ENCODE peak calls at places on chromosomes 16 and 17, in five cellular contexts. U, X, Q, E and A are unnamed samples.
A peak's percentile ranks its signal among the peaks of the same experiment; 100 is the strongest.

GRCh38 chr17:5131146-5131715 is 15.4 kb downstream of the USP6 start:
- DNase-seq in U (peak; percentile 9), Q (no peak), E (no peak), X (no peak), A (no peak)

GRCh38 chr17:64262125-64262421 is 987 bp downstream of the TEX2 start:
- DNase-seq in Q (no peak), X (no peak), E (no peak), U (no peak), A (no peak)

GRCh38 chr17:8338806-8339205 is 834 bp upstream of the ODF4 start:
- DNase-seq in Q (no peak), U (no peak), X (no peak), E (no peak), A (no peak)

GRCh38 chr16:67241008-67241900 is 6.0 kb downstream of the FHOD1 start:
- DNase-seq in U (peak; percentile 87), Q (peak; percentile 70), E (peak; percentile 93), X (peak; percentile 90), A (peak; percentile 73)

GRCh38 chr16:26195225-26195624 is 503.5 kb downstream of the HS3ST4 start:
- DNase-seq in E (no peak), X (no peak), U (no peak), Q (no peak), A (no peak)

GRCh38 chr17:76427457-76428231 is 25.3 kb downstream of the UBE2O start:
- DNase-seq in X (no peak), E (peak; percentile 65), U (no peak), Q (peak; percentile 56), A (no peak)

GRCh38 chr16:54493076-54493475 is 206.5 kb upstream of the IRX3 start:
- DNase-seq in X (no peak), U (no peak), Q (peak; percentile 67), E (peak; percentile 72), A (no peak)

GRCh38 chr17:17415006-17415405 is 61.8 kb upstream of the MED9 start:
- DNase-seq in X (no peak), U (no peak), Q (peak; percentile 78), E (no peak), A (no peak)

GRCh38 chr16:54939537-54940278 is 9.0 kb downstream of the IRX5 start:
- DNase-seq in X (peak; percentile 57), U (no peak), Q (no peak), E (no peak), A (no peak)

GRCh38 chr17:17161759-17162158 is 44.4 kb downstream of the PLD6 start:
- DNase-seq in U (no peak), Q (no peak), E (no peak), X (no peak), A (no peak)

GRCh38 chr17:44556114-44556853 is 1.0 kb upstream of the FZD2 start:
- DNase-seq in Q (peak; percentile 70), X (no peak), E (peak; percentile 43), U (no peak), A (no peak)

GRCh38 chr17:50542795-50543774 is 3.9 kb upstream of the SPATA20 start:
- DNase-seq in E (no peak), U (peak; percentile 66), Q (no peak), X (peak; percentile 82), A (peak; percentile 89)

GRCh38 chr16:10180771-10181163 is 1.5 kb downstream of the GRIN2A start:
- DNase-seq in U (no peak), Q (no peak), E (no peak), X (no peak), A (no peak)

GRCh38 chr17:31197991-31198390 is 99.0 kb downstream of the OMG start:
- DNase-seq in U (no peak), E (peak; percentile 48), Q (peak; percentile 19), X (no peak), A (no peak)

GRCh38 chr17:57515662-57516211 is 229.4 kb downstream of the CCDC182 start:
- DNase-seq in E (no peak), Q (peak; percentile 15), U (no peak), X (no peak), A (no peak)

GRCh38 chr16:84443166-84443802 is 61.2 kb downstream of the MEAK7 start:
- DNase-seq in U (no peak), X (peak; percentile 19), Q (no peak), E (no peak), A (no peak)

GRCh38 chr17:35731239-35731931 is at the start of gene RASL10B:
- DNase-seq in X (peak; percentile 60), E (no peak), Q (no peak), U (no peak), A (peak; percentile 30)

GRCh38 chr17:46140645-46141197 is 52.5 kb downstream of the KANSL1 start:
- DNase-seq in E (no peak), X (no peak), U (no peak), Q (no peak), A (no peak)

GRCh38 chr17:9173386-9173983 is 152.2 kb downstream of the NTN1 start:
- DNase-seq in U (no peak), X (no peak), Q (no peak), E (no peak), A (no peak)

GRCh38 chr17:49444384-49444783 is 29.7 kb upstream of the PHB1 start:
- DNase-seq in Q (no peak), E (no peak), U (no peak), X (no peak), A (no peak)

GRCh38 chr17:69232650-69233049 is 4.0 kb upstream of the ABCA10 start:
- DNase-seq in U (no peak), Q (no peak), E (no peak), X (no peak), A (no peak)

GRCh38 chr17:51668155-51668962 is 408.0 kb downstream of the UTP18 start:
- DNase-seq in U (no peak), Q (no peak), X (no peak), E (no peak), A (no peak)

GRCh38 chr16:70430667-70431536 is 8.0 kb downstream of the ST3GAL2 start:
- DNase-seq in E (peak; percentile 39), Q (no peak), U (no peak), X (peak; percentile 63), A (no peak)

GRCh38 chr16:67959520-67959919 is 8.9 kb downstream of the SLC12A4 start:
- DNase-seq in E (peak; percentile 82), U (peak; percentile 59), Q (peak; percentile 77), X (no peak), A (no peak)

GRCh38 chr17:43940630-43941029 is 1.6 kb downstream of the PPY start:
- DNase-seq in E (no peak), X (no peak), U (no peak), Q (peak; percentile 16), A (no peak)

GRCh38 chr16:8187782-8188372 is 402.4 kb downstream of the TMEM114 start:
- DNase-seq in E (no peak), X (no peak), U (no peak), Q (no peak), A (no peak)

GRCh38 chr17:79985951-79986391 is 49.7 kb downstream of the TBC1D16 start:
- DNase-seq in U (no peak), X (peak; percentile 4), E (no peak), Q (no peak), A (no peak)

GRCh38 chr16:87335968-87336849 is 19.0 kb upstream of the C16orf95 start:
- DNase-seq in E (no peak), X (no peak), U (no peak), Q (no peak), A (no peak)

GRCh38 chr16:1494129-1494640 is 1.0 kb downstream of the TELO2 start:
- DNase-seq in X (peak; percentile 58), Q (peak; percentile 83), E (peak; percentile 81), U (no peak), A (peak; percentile 61)

GRCh38 chr17:83014297-83014696 is 65.1 kb upstream of the METRNL start:
- DNase-seq in X (no peak), U (no peak), Q (no peak), E (no peak), A (no peak)

GRCh38 chr16:49856741-49857330 is 924 bp upstream of the ZNF423 start:
- DNase-seq in X (peak; percentile 75), Q (peak; percentile 75), U (peak; percentile 66), E (peak; percentile 70), A (peak; percentile 69)

GRCh38 chr16:3188675-3188924 is 596 bp downstream of the OR1F1 start:
- DNase-seq in E (no peak), U (no peak), X (no peak), Q (no peak), A (no peak)
- H3K4me3 ChIP-seq in E (peak overlapping the region; percentile 76), U (no peak overlapping the region), X (peak overlapping the region; percentile 23), Q (peak overlapping the region; percentile 63), A (no peak overlapping the region)

GRCh38 chr17:54736573-54736972 is 164.1 kb upstream of the TOM1L1 start:
- DNase-seq in X (no peak), U (no peak), E (no peak), Q (no peak), A (no peak)
- H3K4me3 ChIP-seq in X (no peak overlapping the region), U (no peak overlapping the region), E (no peak overlapping the region), Q (no peak overlapping the region), A (no peak overlapping the region)

GRCh38 chr16:15523092-15523541 is 88.7 kb downstream of the BMERB1 start:
- DNase-seq in U (no peak), E (no peak), Q (no peak), X (peak; percentile 59), A (no peak)
- H3K4me3 ChIP-seq in U (no peak overlapping the region), E (no peak overlapping the region), Q (no peak overlapping the region), X (peak overlapping the region; percentile 2), A (no peak overlapping the region)

GRCh38 chr17:78131172-78132085 is 858 bp downstream of the TMC8 start:
- DNase-seq in U (no peak), Q (no peak), X (no peak), E (no peak), A (no peak)

GRCh38 chr17:78132767-78133178 is 2.2 kb downstream of the TMC8 start:
- DNase-seq in E (no peak), X (no peak), Q (no peak), U (no peak), A (no peak)

GRCh38 chr17:78133179-78133951 is 2.8 kb downstream of the TMC8 start:
- DNase-seq in Q (no peak), E (no peak), U (no peak), X (no peak), A (no peak)

GRCh38 chr17:78130439-78131101 is at the start of gene TMC8:
- DNase-seq in Q (no peak), E (no peak), U (peak; percentile 61), X (no peak), A (no peak)

GRCh38 chr17:78132086-78132676 is 1.6 kb downstream of the TMC8 start:
- DNase-seq in U (peak; percentile 59), Q (no peak), X (peak; percentile 82), E (no peak), A (peak; percentile 49)
- H3K4me3 ChIP-seq in U (peak overlapping the region; percentile 1), Q (no peak overlapping the region), X (peak overlapping the region; percentile 94), E (no peak overlapping the region), A (peak overlapping the region; percentile 27)

DNA sequence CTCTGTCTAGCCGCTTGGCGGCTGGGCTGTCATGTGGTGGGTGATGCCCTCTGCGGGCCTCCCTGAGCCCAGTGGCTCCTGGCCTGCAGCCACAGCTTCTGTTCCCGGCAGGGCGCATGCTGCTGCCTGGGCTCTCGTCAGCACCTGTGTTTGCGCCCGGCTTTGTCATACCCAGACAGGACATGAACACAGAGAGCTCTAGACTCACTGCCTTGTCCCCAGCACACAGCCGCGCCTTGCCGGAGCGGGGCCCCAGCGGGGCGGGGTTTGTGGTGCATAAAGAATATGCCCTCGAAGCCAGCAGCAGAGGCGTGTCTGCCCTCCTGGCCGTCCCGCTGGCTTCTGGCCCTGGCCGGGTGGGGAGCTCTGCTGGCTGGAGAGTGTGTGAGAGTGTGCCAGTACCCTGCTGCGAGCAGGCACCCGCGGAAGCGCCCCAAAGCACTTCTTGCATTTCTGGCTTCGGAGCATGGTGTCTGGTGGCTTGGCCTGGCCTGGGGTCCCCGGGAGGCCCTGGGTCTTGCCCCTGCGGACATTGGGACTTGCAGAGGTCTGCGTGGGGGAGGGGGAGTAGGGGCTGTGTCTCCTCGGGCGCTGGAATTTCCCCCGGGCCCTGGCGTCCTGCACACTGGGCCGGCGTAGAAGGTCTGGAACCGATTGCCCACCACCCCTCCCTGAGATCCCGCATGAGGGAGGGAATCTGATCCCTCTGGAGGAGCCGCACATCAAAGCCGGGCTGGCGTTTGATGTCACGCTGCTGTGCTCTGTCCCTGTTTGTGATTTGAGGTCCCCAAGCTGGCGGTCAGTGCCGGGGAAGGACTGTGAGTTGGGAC is 14.5 kb downstream of the ASPSCR1 start:
- DNase-seq in E (peak; percentile 22), U (peak; percentile 93), X (peak; percentile 94), Q (peak; percentile 62), A (peak; percentile 87)
- H3K4me3 ChIP-seq in E (no peak overlapping the region), U (no peak overlapping the region), X (peak overlapping the region; percentile 21), Q (peak overlapping the region; percentile 22), A (no peak overlapping the region)